ENCODE peak calls at places on chromosomes 3 and 15, in nine cellular contexts. T is breast epithelium, S is transverse colon, J is stomach, F is H1, B is Panc1, Q is esophagus muscularis mucosa, D is SK-N-SH, Y is sigmoid colon. G is an unnamed sample.

GRCh38 chr15:35784745-35785144 is 238.8 kb upstream of the DPH6 start:
- DNase-seq in T (no peak), S (no peak), J (no peak), F (no peak), B (no peak), Q (no peak), D (no peak), Y (no peak), G (no peak)

GRCh38 chr15:97944724-97945123 is 15.8 kb upstream of the ARRDC4 start:
- DNase-seq in T (no peak), S (no peak), J (no peak), F (no peak), B (no peak), Q (no peak), D (no peak), Y (no peak), G (no peak)

GRCh38 chr15:27358751-27359434 is 387.9 kb downstream of the GABRG3 start:
- DNase-seq in T (no peak), S (no peak), J (no peak), F (peak), B (no peak), Q (peak), D (peak), Y (no peak), G (no peak)

GRCh38 chr3:175585898-175586297 is 726.8 kb downstream of the NAALADL2 start:
- DNase-seq in T (no peak), S (no peak), J (no peak), F (no peak), B (no peak), Q (no peak), D (no peak), Y (no peak), G (peak)

GRCh38 chr15:55708720-55709119 is 34.2 kb downstream of the PRTG start:
- DNase-seq in T (no peak), S (no peak), J (no peak), F (no peak), B (no peak), Q (no peak), D (no peak), Y (no peak), G (no peak)

GRCh38 chr3:137325934-137326333 is 368.2 kb downstream of the IL20RB start:
- DNase-seq in T (no peak), S (no peak), J (no peak), F (no peak), B (no peak), Q (no peak), D (no peak), Y (no peak), G (no peak)

GRCh38 chr15:62920569-62921502 is 121.7 kb upstream of the TPM1 start:
- DNase-seq in T (no peak), S (no peak), J (no peak), F (no peak), B (no peak), Q (no peak), D (no peak), Y (no peak), G (no peak)

GRCh38 chr3:114879059-114880031 is 267.7 kb downstream of the ZBTB20 start:
- DNase-seq in T (no peak), S (no peak), J (no peak), F (no peak), B (no peak), Q (no peak), D (no peak), Y (no peak), G (peak)

GRCh38 chr15:68298882-68299381 is 21.4 kb downstream of the FEM1B start:
- DNase-seq in T (peak), S (no peak), J (no peak), F (no peak), B (no peak), Q (no peak), D (no peak), Y (no peak), G (no peak)

GRCh38 chr3:39267631-39268553 is 11.9 kb downstream of the CX3CR1 start:
- DNase-seq in T (no peak), S (no peak), J (no peak), F (no peak), B (no peak), Q (no peak), D (no peak), Y (no peak), G (no peak)

GRCh38 chr15:67178569-67179210 is 75.8 kb downstream of the AAGAB start:
- DNase-seq in T (no peak), S (no peak), J (no peak), F (no peak), B (peak), Q (no peak), D (no peak), Y (no peak), G (peak)

GRCh38 chr15:59399465-59400102 is 26.9 kb upstream of the MYO1E start:
- DNase-seq in T (no peak), S (peak), J (no peak), F (no peak), B (no peak), Q (no peak), D (no peak), Y (no peak), G (no peak)

GRCh38 chr15:66131831-66132230 is 121.7 kb downstream of the MEGF11 start:
- DNase-seq in T (no peak), S (no peak), J (no peak), F (no peak), B (no peak), Q (no peak), D (no peak), Y (no peak), G (no peak)

GRCh38 chr15:62889734-62890505 is 152.6 kb upstream of the TPM1 start:
- DNase-seq in T (no peak), S (no peak), J (no peak), F (no peak), B (no peak), Q (no peak), D (no peak), Y (peak), G (peak)

GRCh38 chr15:89128320-89129122 is 40.3 kb downstream of the ABHD2 start:
- DNase-seq in T (no peak), S (no peak), J (no peak), F (no peak), B (no peak), Q (no peak), D (no peak), Y (no peak), G (no peak)

GRCh38 chr15:89387140-89387903 is 52.7 kb upstream of the POLG start:
- DNase-seq in T (no peak), S (no peak), J (no peak), F (no peak), B (no peak), Q (no peak), D (no peak), Y (no peak), G (no peak)

GRCh38 chr3:30408105-30408557 is 198.3 kb upstream of the TGFBR2 start:
- DNase-seq in T (no peak), S (no peak), J (no peak), F (no peak), B (no peak), Q (no peak), D (no peak), Y (no peak), G (peak)

GRCh38 chr3:44687898-44688297 is 24.6 kb upstream of the ZNF502 start:
- DNase-seq in T (no peak), S (no peak), J (no peak), F (no peak), B (no peak), Q (no peak), D (no peak), Y (no peak), G (no peak)

GRCh38 chr15:95897651-95898050 is 432.8 kb upstream of the NR2F2 start:
- DNase-seq in T (no peak), S (no peak), J (no peak), F (no peak), B (no peak), Q (no peak), D (no peak), Y (no peak), G (no peak)

GRCh38 chr3:6439824-6440223 is 421.1 kb upstream of the GRM7 start:
- DNase-seq in T (no peak), S (no peak), J (no peak), F (no peak), B (no peak), Q (no peak), D (no peak), Y (no peak), G (no peak)

GRCh38 chr3:10941972-10942371 is 50.6 kb upstream of the SLC6A1 start:
- DNase-seq in T (no peak), S (no peak), J (no peak), F (no peak), B (no peak), Q (no peak), D (no peak), Y (no peak), G (no peak)

GRCh38 chr15:90845201-90845949 is 23.0 kb upstream of the FURIN start:
- DNase-seq in T (no peak), S (peak), J (no peak), F (no peak), B (peak), Q (no peak), D (no peak), Y (no peak), G (no peak)

GRCh38 chr3:38130631-38131065 is 6.3 kb downstream of the ACAA1 start:
- DNase-seq in T (no peak), S (peak), J (peak), F (no peak), B (no peak), Q (no peak), D (no peak), Y (no peak), G (no peak)

GRCh38 chr3:158456114-158456513 is 114.9 kb upstream of the MLF1 start:
- DNase-seq in T (no peak), S (no peak), J (no peak), F (no peak), B (no peak), Q (no peak), D (no peak), Y (no peak), G (no peak)

GRCh38 chr3:129061077-129061887 is 703 bp downstream of the GP9 start:
- DNase-seq in T (no peak), S (no peak), J (no peak), F (no peak), B (no peak), Q (no peak), D (no peak), Y (no peak), G (no peak)

GRCh38 chr3:53236112-53236841 is 19.5 kb downstream of the TKT start:
- DNase-seq in T (no peak), S (peak), J (peak), F (no peak), B (no peak), Q (no peak), D (no peak), Y (peak), G (peak)

GRCh38 chr3:161219495-161219894 is 1.6 kb upstream of the NMD3 start:
- DNase-seq in T (no peak), S (no peak), J (no peak), F (no peak), B (no peak), Q (no peak), D (no peak), Y (no peak), G (no peak)

GRCh38 chr15:40881351-40881750 is 7.3 kb upstream of the RHOV start:
- DNase-seq in T (no peak), S (no peak), J (no peak), F (no peak), B (no peak), Q (no peak), D (no peak), Y (no peak), G (no peak)

GRCh38 chr15:78640527-78640839 is 527 bp downstream of the CHRNB4 start:
- DNase-seq in T (no peak), S (no peak), J (no peak), F (no peak), B (no peak), Q (no peak), D (no peak), Y (no peak), G (no peak)

GRCh38 chr15:31327674-31328424 is 1.2 kb downstream of the KLF13 start:
- DNase-seq in T (peak), S (peak), J (peak), F (no peak), B (no peak), Q (no peak), D (peak), Y (peak), G (peak)

GRCh38 chr3:14374444-14374883 is 27.9 kb upstream of the SLC6A6 start:
- DNase-seq in T (peak), S (no peak), J (no peak), F (no peak), B (no peak), Q (no peak), D (peak), Y (no peak), G (no peak)
- TF ChIP-seq POLR2AphosphoS5 in T (no peak), S (no peak), J (no peak), F (no peak), B (no peak), Q (no peak), D (no peak), Y (no peak), G (no peak)

DNA sequence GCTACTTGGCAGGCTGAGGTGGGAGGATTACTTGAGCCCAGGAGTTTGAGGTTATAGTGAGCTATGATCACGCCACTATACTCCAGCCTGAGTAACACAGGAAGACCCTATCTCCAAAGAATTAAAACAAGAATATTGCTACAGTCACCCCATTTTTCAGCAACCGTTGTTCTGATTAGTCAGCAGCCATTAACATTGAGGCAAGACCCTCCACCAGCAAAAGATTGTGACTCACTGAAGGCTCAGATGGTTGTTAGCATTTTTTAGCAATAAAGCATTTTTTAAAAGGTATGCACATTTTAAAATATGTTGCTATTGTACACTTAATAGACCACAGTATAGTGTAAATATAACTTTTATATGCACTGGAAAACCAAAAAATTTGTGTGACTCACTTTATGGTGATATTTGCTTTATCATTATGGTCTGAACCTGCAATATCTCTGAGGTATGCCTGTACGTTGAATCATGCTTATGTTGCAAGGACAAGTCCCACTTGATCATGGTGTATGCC is 492.6 kb downstream of the SQOR start:
- DNase-seq in T (no peak), S (no peak), J (no peak), F (no peak), B (no peak), Q (no peak), D (no peak), Y (no peak), G (no peak)
- H3K27ac ChIP-seq in T (no peak), S (no peak), J (no peak), F (no peak), B (no peak), Q (no peak), D (no peak), Y (no peak), G (no peak)

GRCh38 chr3:107578523-107578922 is 55.8 kb downstream of the BBX start:
- DNase-seq in T (no peak), S (no peak), J (no peak), F (no peak), B (no peak), Q (no peak), D (no peak), Y (no peak), G (no peak)
- TF ChIP-seq CTCF in T (no peak), S (no peak), J (no peak), F (peak), B (no peak), Q (no peak), D (no peak), Y (no peak), G (no peak)

GRCh38 chr3:48301814-48302194 is 31.7 kb downstream of the SPINK8 start:
- DNase-seq in T (peak), S (peak), J (peak), F (no peak), B (no peak), Q (no peak), D (peak), Y (peak), G (no peak)

GRCh38 chr3:48306860-48307530 is 26.5 kb downstream of the SPINK8 start:
- DNase-seq in T (no peak), S (no peak), J (no peak), F (no peak), B (no peak), Q (no peak), D (no peak), Y (no peak), G (no peak)

GRCh38 chr3:48303021-48303420 is 30.4 kb downstream of the SPINK8 start:
- DNase-seq in T (no peak), S (no peak), J (no peak), F (no peak), B (no peak), Q (no peak), D (no peak), Y (no peak), G (no peak)

GRCh38 chr3:48306290-48306689 is 27.2 kb downstream of the SPINK8 start:
- DNase-seq in T (no peak), S (no peak), J (no peak), F (no peak), B (no peak), Q (no peak), D (no peak), Y (no peak), G (no peak)

DNA sequence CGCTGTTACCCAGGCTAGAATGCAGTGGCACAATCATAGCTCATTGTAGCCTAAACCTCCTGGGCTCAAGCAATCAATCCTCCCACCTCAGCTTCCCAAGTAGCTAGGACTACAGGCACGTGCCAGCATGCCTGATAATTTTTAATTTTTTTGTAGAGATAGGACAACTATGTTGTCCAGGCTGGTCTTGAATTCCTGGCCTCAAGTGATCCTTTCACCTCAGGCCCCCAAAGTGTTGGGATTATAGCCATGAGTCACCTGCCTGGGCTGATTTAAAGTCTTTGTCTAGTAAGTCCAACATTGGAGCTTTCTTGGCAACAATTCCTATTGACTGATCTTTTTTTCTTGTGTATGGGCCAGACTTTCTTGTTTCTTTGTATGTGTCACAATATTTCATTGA is 28.1 kb downstream of the SPINK8 start:
- DNase-seq in T (no peak), S (no peak), J (no peak), F (no peak), B (no peak), Q (no peak), D (no peak), Y (no peak), G (no peak)
- TF ChIP-seq POLR2AphosphoS5 in T (no peak), S (no peak), J (no peak), F (no peak), B (no peak), Q (no peak), D (no peak), Y (no peak), G (no peak)

DNA sequence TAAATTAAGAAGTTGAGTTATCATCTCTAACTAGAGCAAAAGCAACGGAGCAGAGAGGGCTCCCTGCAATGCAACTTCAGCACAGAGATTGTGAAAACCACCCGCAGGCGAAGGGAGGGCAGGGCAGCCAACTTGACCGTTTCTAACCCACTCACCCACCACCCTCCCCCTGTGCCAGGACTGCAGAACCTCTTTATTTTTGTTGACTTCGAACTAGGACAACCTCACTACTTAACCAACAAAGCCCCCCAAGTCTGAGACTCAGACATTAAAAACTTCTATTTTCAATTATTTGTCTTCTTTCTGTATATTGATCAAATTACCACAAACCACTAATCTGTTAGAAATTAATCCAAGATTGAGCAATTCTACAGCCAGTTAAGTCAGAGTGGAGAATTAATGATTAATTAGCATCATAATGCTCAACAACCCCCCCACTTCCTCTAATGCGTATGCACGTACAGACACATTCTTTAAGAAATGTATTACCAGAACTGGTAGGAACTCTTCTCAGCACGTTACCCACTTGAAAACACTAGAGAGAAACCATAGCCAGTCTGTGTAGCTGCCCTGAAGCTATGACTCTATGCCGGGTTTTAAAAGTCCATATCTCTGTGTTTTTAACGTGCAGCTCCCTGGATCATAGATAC is 2.0 kb downstream of the MGLL start:
- DNase-seq in T (no peak), S (peak), J (no peak), F (no peak), B (no peak), Q (no peak), D (peak), Y (no peak), G (no peak)
- H3K27ac ChIP-seq in T (peak), S (peak), J (peak), F (no peak), B (no peak), Q (peak), D (no peak), Y (peak), G (peak)

GRCh38 chr3:8458711-8459110 is 42.9 kb upstream of the LMCD1 start:
- DNase-seq in T (no peak), S (no peak), J (no peak), F (no peak), B (no peak), Q (no peak), D (no peak), Y (no peak), G (peak)
- TF ChIP-seq CTCF in T (no peak), S (no peak), J (no peak), F (no peak), B (no peak), Q (no peak), D (no peak), Y (no peak), G (no peak)

DNA sequence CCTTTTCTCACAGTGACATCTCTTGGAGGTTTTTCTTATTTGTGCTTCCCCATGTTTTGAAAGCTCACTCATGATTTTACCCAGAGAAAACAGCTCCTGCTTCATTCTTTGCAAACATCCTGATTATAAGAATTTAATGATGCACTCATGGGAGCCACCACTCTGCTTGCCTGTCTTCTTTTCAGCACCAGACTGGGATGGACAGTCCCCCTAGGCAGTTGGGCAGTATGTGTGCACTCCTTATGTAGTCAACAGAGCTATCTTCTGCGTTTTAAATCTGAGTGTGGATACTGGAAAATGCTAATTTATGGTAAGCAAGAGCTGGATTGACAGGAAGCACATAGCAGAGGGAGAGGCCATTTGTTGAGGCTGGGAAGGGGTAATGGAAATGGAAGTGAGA is 276.1 kb downstream of the AGBL1 start:
- DNase-seq in T (no peak), S (no peak), J (no peak), F (no peak), B (no peak), Q (no peak), D (no peak), Y (no peak), G (no peak)
- TF ChIP-seq POLR2AphosphoS5 in T (no peak), S (no peak), J (no peak), F (no peak), B (no peak), Q (no peak), D (no peak), Y (no peak), G (no peak)

DNA sequence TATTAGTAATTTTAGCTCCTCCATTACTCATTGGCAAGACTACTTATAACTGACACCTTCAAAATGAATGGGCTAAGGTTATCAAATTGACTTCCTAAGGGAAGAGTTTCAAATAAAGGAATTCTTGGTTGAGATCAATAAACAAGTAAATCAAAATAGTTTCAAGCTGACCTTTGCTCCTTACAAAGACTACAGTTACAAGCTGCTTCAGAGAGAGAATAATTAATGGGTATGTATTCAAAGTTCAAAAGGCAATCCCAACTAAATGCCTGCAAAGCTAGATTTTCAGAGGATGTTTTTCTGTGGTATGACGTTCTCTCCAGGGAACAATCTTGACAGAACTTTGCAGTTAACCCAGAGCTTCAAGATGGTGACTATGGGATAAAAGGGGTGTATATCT is 153.7 kb downstream of the SUCLG2 start:
- DNase-seq in T (no peak), S (no peak), J (no peak), F (no peak), B (no peak), Q (no peak), D (no peak), Y (no peak), G (no peak)
- H3K27ac ChIP-seq in T (no peak), S (no peak), J (no peak), F (no peak), B (no peak), Q (no peak), D (no peak), Y (no peak), G (no peak)